ENCODE peak calls at places on chromosomes 11 and 22, in four cellular contexts. M, G, S and H are unnamed samples.

GRCh38 chr11:112292785-112293407 is 32.2 kb upstream of the PLET1 start:
- DNase-seq in S (no peak), G (no peak), M (no peak), H (no peak)

GRCh38 chr11:117423046-117423575 is 95.5 kb downstream of the CEP164 start:
- DNase-seq in S (no peak), G (no peak), M (no peak), H (no peak)

GRCh38 chr11:48083427-48083826 is 103.1 kb downstream of the PTPRJ start:
- DNase-seq in G (no peak), S (no peak), M (no peak), H (no peak)

GRCh38 chr11:116925050-116925449 is 87.6 kb upstream of the APOA1 start:
- DNase-seq in G (no peak), S (no peak), M (no peak), H (no peak)

GRCh38 chr11:87425943-87426342 is 388.2 kb downstream of the TMEM135 start:
- DNase-seq in M (no peak), S (no peak), G (no peak), H (no peak)

GRCh38 chr11:70736461-70736860 is 338.1 kb downstream of the CTTN start:
- DNase-seq in M (no peak), S (no peak), G (no peak), H (no peak)

GRCh38 chr11:18171377-18172000 is 1.1 kb upstream of the MRGPRX4 start:
- DNase-seq in M (no peak), S (no peak), G (peak), H (peak)

GRCh38 chr11:67265633-67266423 is 445 bp upstream of the GRK2 start:
- DNase-seq in M (no peak), G (peak), S (peak), H (peak)

GRCh38 chr11:67644042-67644441 is 4.5 kb upstream of the TBX10 start:
- DNase-seq in M (no peak), G (peak), S (peak), H (no peak)

GRCh38 chr11:130737866-130738431 is 178.3 kb downstream of the SNX19 start:
- DNase-seq in M (no peak), G (no peak), S (no peak), H (peak)

GRCh38 chr11:7462706-7463105 is 22.6 kb upstream of the OLFML1 start:
- DNase-seq in M (no peak), S (no peak), G (no peak), H (peak)

GRCh38 chr11:111419181-111419580 is 40.1 kb upstream of the POU2AF1 start:
- DNase-seq in S (no peak), M (no peak), G (no peak), H (no peak)

GRCh38 chr11:91244921-91245320 is 979.7 kb upstream of the FAT3 start:
- DNase-seq in G (no peak), S (no peak), M (no peak), H (no peak)

GRCh38 chr11:91243065-91243464 is 981.6 kb upstream of the FAT3 start:
- DNase-seq in S (no peak), M (no peak), G (no peak), H (no peak)

GRCh38 chr11:91243630-91244029 is 981.0 kb upstream of the FAT3 start:
- DNase-seq in M (no peak), G (no peak), S (no peak), H (no peak)

GRCh38 chr11:91239359-91239758 is 985.3 kb upstream of the FAT3 start:
- DNase-seq in G (no peak), S (no peak), M (no peak), H (no peak)
- TF ChIP-seq NRF1 in G (no peak), S (no peak), M (no peak), H (no peak)

GRCh38 chr11:43806976-43807375 is 73.7 kb upstream of the ALKBH3 start:
- DNase-seq in G (no peak), M (no peak), S (no peak), H (no peak)
- TF ChIP-seq NRF1 in G (no peak), M (no peak), S (no peak), H (no peak)

GRCh38 chr22:30286813-30287625 is 2.3 kb downstream of the CASTOR1 start:
- DNase-seq in M (no peak), S (peak), G (peak), H (peak)
- TF ChIP-seq NRF1 in M (no peak), S (no peak), G (no peak), H (no peak)

GRCh38 chr11:64396079-64396591 is 37.2 kb downstream of the RPS6KA4 start:
- DNase-seq in M (no peak), S (peak), G (no peak), H (no peak)

GRCh38 chr11:64400667-64401066 is 41.7 kb downstream of the RPS6KA4 start:
- DNase-seq in S (no peak), G (no peak), M (no peak), H (no peak)

GRCh38 chr11:64401775-64402174 is 42.8 kb downstream of the RPS6KA4 start:
- DNase-seq in S (no peak), M (no peak), G (no peak), H (no peak)

GRCh38 chr11:64395545-64396078 is 36.6 kb downstream of the RPS6KA4 start:
- DNase-seq in S (no peak), M (no peak), G (no peak), H (no peak)

GRCh38 chr11:64400096-64400495 is 41.1 kb downstream of the RPS6KA4 start:
- DNase-seq in G (peak), S (no peak), M (no peak), H (no peak)
- TF ChIP-seq NRF1 in G (no peak), S (no peak), M (no peak), H (no peak)

GRCh38 chr11:134244593-134244992 is 8.6 kb downstream of the THYN1 start:
- DNase-seq in M (no peak), G (no peak), S (no peak), H (peak)
- TF ChIP-seq NRF1 in M (no peak), G (no peak), S (no peak), H (no peak)

GRCh38 chr11:93653080-93653479 is 8.4 kb upstream of the CEP295 start:
- DNase-seq in G (no peak), M (no peak), S (no peak), H (no peak)
- TF ChIP-seq NRF1 in G (no peak), M (no peak), S (no peak), H (no peak)

DNA sequence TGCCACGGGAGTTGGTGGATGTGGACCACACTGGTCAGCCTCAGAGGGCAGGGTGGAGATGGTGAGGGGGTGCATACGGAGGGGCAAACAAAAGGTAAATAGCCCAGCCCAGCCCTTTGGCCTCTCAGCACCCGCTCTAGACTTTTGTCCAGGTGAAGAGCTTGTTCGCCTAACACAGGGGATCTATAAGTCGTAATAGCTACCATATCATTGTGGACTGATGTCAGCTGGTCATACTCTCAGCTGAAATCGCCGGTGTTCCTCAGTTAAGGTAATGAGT is 27.0 kb upstream of the TREH start:
- DNase-seq in S (no peak), G (no peak), M (no peak), H (no peak)
- TF ChIP-seq NRF1 in S (no peak), G (no peak), M (no peak), H (no peak)